ENCODE peak calls at places on chromosomes 3 and 15, in five cellular contexts. One of them, this sample, is unnamed.

GRCh38 chr3:177037241-177037640 is 160.0 kb downstream of the TBL1XR1 start:
- DNase-seq in AG04449: no peak
- DNase-seq in neural progenitor cell: no peak
- DNase-seq in heart left ventricle: peak; percentile 38
- DNase-seq in glutamatergic neuron: no peak
- DNase-seq in this sample: no peak

GRCh38 chr3:136751259-136752045 is 726 bp downstream of the STAG1 start:
- DNase-seq in neural progenitor cell: peak; percentile 94
- DNase-seq in glutamatergic neuron: peak; percentile 75
- DNase-seq in AG04449: peak; percentile 19
- DNase-seq in heart left ventricle: peak; percentile 72
- DNase-seq in this sample: peak; percentile 87

GRCh38 chr3:139358857-139359562 is 15.2 kb downstream of the MRPS22 start:
- DNase-seq in neural progenitor cell: peak; percentile 78
- DNase-seq in glutamatergic neuron: no peak
- DNase-seq in heart left ventricle: no peak
- DNase-seq in AG04449: no peak
- DNase-seq in this sample: no peak

GRCh38 chr3:182246870-182247269 is 535.1 kb downstream of the SOX2 start:
- DNase-seq in heart left ventricle: no peak
- DNase-seq in AG04449: no peak
- DNase-seq in neural progenitor cell: no peak
- DNase-seq in glutamatergic neuron: no peak
- DNase-seq in this sample: no peak

GRCh38 chr3:50537421-50538129 is 30.0 kb downstream of the C3orf18 start:
- DNase-seq in neural progenitor cell: no peak
- DNase-seq in glutamatergic neuron: no peak
- DNase-seq in heart left ventricle: no peak
- DNase-seq in AG04449: no peak
- DNase-seq in this sample: no peak

GRCh38 chr15:63933522-63933921 is 99.8 kb upstream of the HERC1 start:
- DNase-seq in heart left ventricle: no peak
- DNase-seq in AG04449: no peak
- DNase-seq in neural progenitor cell: no peak
- DNase-seq in glutamatergic neuron: no peak
- DNase-seq in this sample: peak; percentile 60

GRCh38 chr3:133944641-133945441 is 49.2 kb upstream of the RAB6B start:
- DNase-seq in heart left ventricle: peak; percentile 75
- DNase-seq in AG04449: no peak
- DNase-seq in glutamatergic neuron: no peak
- DNase-seq in neural progenitor cell: no peak
- DNase-seq in this sample: peak; percentile 96

GRCh38 chr3:52021869-52022268 is 26.2 kb upstream of the RPL29 start:
- DNase-seq in AG04449: no peak
- DNase-seq in neural progenitor cell: no peak
- DNase-seq in glutamatergic neuron: no peak
- DNase-seq in heart left ventricle: peak; percentile 89
- DNase-seq in this sample: no peak

GRCh38 chr15:85354432-85354831 is 26.0 kb upstream of the AKAP13 start:
- DNase-seq in heart left ventricle: no peak
- DNase-seq in glutamatergic neuron: no peak
- DNase-seq in AG04449: peak; percentile 52
- DNase-seq in neural progenitor cell: no peak
- DNase-seq in this sample: no peak

GRCh38 chr3:182731764-182732163 is 61.5 kb upstream of the ATP11B start:
- DNase-seq in heart left ventricle: no peak
- DNase-seq in AG04449: no peak
- DNase-seq in glutamatergic neuron: no peak
- DNase-seq in neural progenitor cell: no peak
- DNase-seq in this sample: no peak

GRCh38 chr3:39079530-39079929 is 27.7 kb downstream of the WDR48 start:
- DNase-seq in neural progenitor cell: no peak
- DNase-seq in AG04449: no peak
- DNase-seq in glutamatergic neuron: no peak
- DNase-seq in heart left ventricle: no peak
- DNase-seq in this sample: no peak

GRCh38 chr3:122245513-122246174 is 62.2 kb downstream of the CASR start:
- DNase-seq in AG04449: no peak
- DNase-seq in neural progenitor cell: no peak
- DNase-seq in heart left ventricle: no peak
- DNase-seq in glutamatergic neuron: no peak
- DNase-seq in this sample: peak; percentile 13

GRCh38 chr15:95169701-95170459 is 938.5 kb downstream of the MCTP2 start:
- DNase-seq in glutamatergic neuron: no peak
- DNase-seq in neural progenitor cell: no peak
- DNase-seq in AG04449: no peak
- DNase-seq in heart left ventricle: no peak
- DNase-seq in this sample: no peak

GRCh38 chr3:134312072-134312872 is 61.6 kb upstream of the RYK start:
- DNase-seq in glutamatergic neuron: peak; percentile 52
- DNase-seq in heart left ventricle: no peak
- DNase-seq in AG04449: no peak
- DNase-seq in neural progenitor cell: peak; percentile 56
- DNase-seq in this sample: peak; percentile 94

GRCh38 chr3:150428562-150428961 is 20.5 kb downstream of the TSC22D2 start:
- DNase-seq in heart left ventricle: no peak
- DNase-seq in AG04449: no peak
- DNase-seq in glutamatergic neuron: no peak
- DNase-seq in neural progenitor cell: no peak
- DNase-seq in this sample: no peak

GRCh38 chr3:11195721-11196332 is 41.5 kb downstream of the HRH1 start:
- DNase-seq in neural progenitor cell: peak; percentile 47
- DNase-seq in heart left ventricle: no peak
- DNase-seq in glutamatergic neuron: no peak
- DNase-seq in AG04449: no peak
- DNase-seq in this sample: peak; percentile 25

GRCh38 chr3:32910954-32911353 is 40.5 kb upstream of the CCR4 start:
- DNase-seq in AG04449: no peak
- DNase-seq in glutamatergic neuron: no peak
- DNase-seq in heart left ventricle: no peak
- DNase-seq in neural progenitor cell: no peak
- DNase-seq in this sample: no peak

GRCh38 chr15:81285461-81285860 is 38.5 kb downstream of the STARD5 start:
- DNase-seq in glutamatergic neuron: no peak
- DNase-seq in heart left ventricle: no peak
- DNase-seq in neural progenitor cell: no peak
- DNase-seq in AG04449: no peak
- DNase-seq in this sample: no peak

GRCh38 chr15:64703632-64703959 is 71.8 kb downstream of the RBPMS2 start:
- DNase-seq in glutamatergic neuron: no peak
- DNase-seq in neural progenitor cell: no peak
- DNase-seq in AG04449: no peak
- DNase-seq in heart left ventricle: no peak
- DNase-seq in this sample: no peak

GRCh38 chr15:96381463-96381862 is 51.0 kb downstream of the NR2F2 start:
- DNase-seq in heart left ventricle: no peak
- DNase-seq in neural progenitor cell: no peak
- DNase-seq in AG04449: no peak
- DNase-seq in glutamatergic neuron: no peak
- DNase-seq in this sample: no peak

GRCh38 chr3:20197775-20198174 is 11.8 kb upstream of the SGO1 start:
- DNase-seq in heart left ventricle: no peak
- DNase-seq in AG04449: no peak
- DNase-seq in glutamatergic neuron: no peak
- DNase-seq in neural progenitor cell: no peak
- DNase-seq in this sample: peak; percentile 49

GRCh38 chr15:40046721-40047412 is 7.9 kb upstream of the SRP14 start:
- DNase-seq in AG04449: no peak
- DNase-seq in glutamatergic neuron: no peak
- DNase-seq in heart left ventricle: no peak
- DNase-seq in neural progenitor cell: no peak
- DNase-seq in this sample: peak; percentile 86

GRCh38 chr3:141959531-141959920 is 83.1 kb downstream of the ATP1B3 start:
- DNase-seq in neural progenitor cell: no peak
- DNase-seq in AG04449: no peak
- DNase-seq in heart left ventricle: no peak
- DNase-seq in glutamatergic neuron: no peak
- DNase-seq in this sample: peak; percentile 75

GRCh38 chr3:194275231-194275671 is 75.9 kb downstream of the CPN2 start:
- DNase-seq in glutamatergic neuron: peak; percentile 40
- DNase-seq in heart left ventricle: peak; percentile 15
- DNase-seq in neural progenitor cell: no peak
- DNase-seq in AG04449: no peak
- DNase-seq in this sample: peak; percentile 37

GRCh38 chr15:80351211-80351610 is 53.0 kb upstream of the ARNT2 start:
- DNase-seq in heart left ventricle: no peak
- DNase-seq in AG04449: no peak
- DNase-seq in glutamatergic neuron: no peak
- DNase-seq in neural progenitor cell: no peak
- DNase-seq in this sample: no peak

GRCh38 chr15:38440353-38441129 is 13.4 kb upstream of the FAM98B start:
- DNase-seq in neural progenitor cell: peak; percentile 58
- DNase-seq in AG04449: no peak
- DNase-seq in heart left ventricle: peak; percentile 28
- DNase-seq in glutamatergic neuron: peak; percentile 29
- DNase-seq in this sample: peak; percentile 71

GRCh38 chr3:101050866-101051265 is 57.6 kb upstream of the ABI3BP start:
- DNase-seq in glutamatergic neuron: no peak
- DNase-seq in heart left ventricle: no peak
- DNase-seq in AG04449: no peak
- DNase-seq in neural progenitor cell: no peak
- DNase-seq in this sample: no peak

GRCh38 chr3:169323580-169324453 is 339.7 kb downstream of the MECOM start:
- DNase-seq in neural progenitor cell: no peak
- DNase-seq in heart left ventricle: peak; percentile 43
- DNase-seq in AG04449: no peak
- DNase-seq in glutamatergic neuron: no peak
- DNase-seq in this sample: no peak

GRCh38 chr3:183375787-183376186 is 52.6 kb downstream of the MCF2L2 start:
- DNase-seq in glutamatergic neuron: no peak
- DNase-seq in heart left ventricle: no peak
- DNase-seq in AG04449: no peak
- DNase-seq in neural progenitor cell: no peak
- DNase-seq in this sample: no peak

GRCh38 chr3:36372534-36372935 is 7.8 kb upstream of the STAC start:
- DNase-seq in heart left ventricle: no peak
- DNase-seq in AG04449: no peak
- DNase-seq in glutamatergic neuron: no peak
- DNase-seq in neural progenitor cell: no peak
- DNase-seq in this sample: peak; percentile 67

DNA sequence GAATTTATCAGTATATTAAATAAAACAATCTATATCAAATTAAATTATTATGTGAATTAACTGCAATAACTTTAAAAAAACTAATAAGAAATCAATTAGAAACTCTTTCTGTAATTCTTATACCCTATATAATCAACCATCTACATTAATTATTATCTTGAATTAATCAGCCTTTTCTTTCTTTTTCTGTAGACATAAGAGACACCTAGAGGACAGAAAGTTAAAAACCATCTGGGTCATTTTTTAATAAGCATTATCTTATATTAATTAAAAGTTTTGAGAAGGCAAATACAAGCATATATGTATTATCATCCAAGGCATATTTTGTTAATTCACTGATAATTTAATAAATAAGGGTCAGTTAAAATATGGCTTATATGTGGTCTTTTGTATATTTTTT is 24.2 kb upstream of the SLC25A26 start:
- DNase-seq in AG04449: no peak
- DNase-seq in heart left ventricle: no peak
- DNase-seq in neural progenitor cell: no peak
- DNase-seq in glutamatergic neuron: no peak
- DNase-seq in this sample: peak; percentile 2
- TF ChIP-seq CTCF in AG04449: no peak
- TF ChIP-seq CTCF in heart left ventricle: peak; percentile 49
- TF ChIP-seq CTCF in neural progenitor cell: peak; percentile 31
- TF ChIP-seq CTCF in glutamatergic neuron: peak; percentile 23
- TF ChIP-seq CTCF in this sample: peak; percentile 20

GRCh38 chr3:65252266-65252665 is 564.5 kb upstream of the ADAMTS9 start:
- DNase-seq in glutamatergic neuron: no peak
- DNase-seq in AG04449: no peak
- DNase-seq in neural progenitor cell: no peak
- DNase-seq in heart left ventricle: no peak
- DNase-seq in this sample: no peak

GRCh38 chr3:65245133-65246076 is 557.6 kb upstream of the ADAMTS9 start:
- DNase-seq in glutamatergic neuron: no peak
- DNase-seq in neural progenitor cell: no peak
- DNase-seq in heart left ventricle: no peak
- DNase-seq in AG04449: no peak
- DNase-seq in this sample: peak; percentile 14

GRCh38 chr3:65251375-65251774 is 563.6 kb upstream of the ADAMTS9 start:
- DNase-seq in AG04449: no peak
- DNase-seq in glutamatergic neuron: no peak
- DNase-seq in neural progenitor cell: no peak
- DNase-seq in heart left ventricle: no peak
- DNase-seq in this sample: no peak

DNA sequence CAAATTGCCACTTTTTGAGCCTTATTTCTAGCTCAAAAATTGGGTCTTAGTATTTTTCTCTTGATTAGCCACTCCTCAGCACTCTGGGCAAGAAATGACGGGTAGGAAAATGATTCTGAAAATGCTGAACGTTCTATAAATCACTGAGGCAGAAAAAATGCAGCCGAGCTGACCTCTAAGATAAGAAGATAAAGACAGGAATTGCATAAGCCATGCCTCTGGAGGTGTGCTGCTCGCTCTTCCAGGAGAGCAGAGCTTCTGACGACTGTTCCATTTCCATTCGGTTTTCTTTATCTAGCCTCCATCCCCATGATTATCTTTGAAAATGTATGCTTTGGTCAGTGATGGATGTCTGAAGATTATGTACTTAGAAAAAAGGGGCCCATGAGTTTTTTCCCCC is 558.8 kb upstream of the ADAMTS9 start:
- DNase-seq in glutamatergic neuron: no peak
- DNase-seq in AG04449: no peak
- DNase-seq in neural progenitor cell: no peak
- DNase-seq in heart left ventricle: no peak
- DNase-seq in this sample: no peak
- TF ChIP-seq CTCF in glutamatergic neuron: no peak
- TF ChIP-seq CTCF in AG04449: no peak
- TF ChIP-seq CTCF in neural progenitor cell: no peak
- TF ChIP-seq CTCF in heart left ventricle: no peak
- TF ChIP-seq CTCF in this sample: no peak

GRCh38 chr3:15953841-15954240 is 156.1 kb upstream of the ANKRD28 start:
- DNase-seq in neural progenitor cell: no peak
- DNase-seq in glutamatergic neuron: no peak
- DNase-seq in AG04449: no peak
- DNase-seq in heart left ventricle: no peak
- DNase-seq in this sample: peak; percentile 65
- TF ChIP-seq CTCF in neural progenitor cell: no peak
- TF ChIP-seq CTCF in glutamatergic neuron: peak; percentile 24
- TF ChIP-seq CTCF in AG04449: no peak
- TF ChIP-seq CTCF in heart left ventricle: no peak
- TF ChIP-seq CTCF in this sample: no peak

GRCh38 chr3:159074756-159075155 is 272.9 kb downstream of the MFSD1 start:
- DNase-seq in neural progenitor cell: no peak
- DNase-seq in AG04449: no peak
- DNase-seq in heart left ventricle: no peak
- DNase-seq in glutamatergic neuron: no peak
- DNase-seq in this sample: no peak

DNA sequence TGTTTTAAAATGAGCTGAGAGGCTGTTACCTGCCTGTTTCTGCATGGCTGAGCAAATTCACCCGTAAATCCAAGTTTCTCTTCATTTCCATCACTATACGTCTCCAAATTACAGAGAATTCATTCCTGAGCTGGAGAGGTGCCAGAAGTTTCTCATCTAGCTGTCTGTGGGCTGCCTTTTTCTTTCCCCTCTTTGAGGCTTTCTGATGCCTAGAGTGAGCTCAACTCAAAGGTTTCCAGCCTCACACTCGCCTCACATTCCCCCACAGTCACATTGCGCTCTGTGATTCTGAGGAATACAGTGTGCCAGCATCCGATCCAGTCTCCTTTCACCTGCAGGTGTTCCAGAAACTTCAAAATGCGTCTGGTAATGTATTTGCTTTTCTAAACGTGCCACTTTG is 267.2 kb downstream of the MFSD1 start:
- DNase-seq in neural progenitor cell: no peak
- DNase-seq in heart left ventricle: no peak
- DNase-seq in AG04449: no peak
- DNase-seq in glutamatergic neuron: no peak
- DNase-seq in this sample: no peak
- TF ChIP-seq CTCF in neural progenitor cell: no peak
- TF ChIP-seq CTCF in heart left ventricle: no peak
- TF ChIP-seq CTCF in AG04449: no peak
- TF ChIP-seq CTCF in glutamatergic neuron: no peak
- TF ChIP-seq CTCF in this sample: no peak